ENCODE peak calls at places on chromosomes 13 and 19, in seven cellular contexts. W is HepG2, S is HCT116, I is H1, D is K562, M is SK-N-SH, U is GM12878. N is an unnamed sample.

GRCh38 chr13:63107163-63107935 is 1691.7 kb upstream of the PCDH20 start:
- DNase-seq in W (no peak), S (no peak), I (no peak), D (no peak), M (no peak), U (no peak), N (no peak)

GRCh38 chr13:73325351-73326214 is 266.8 kb downstream of the KLF5 start:
- DNase-seq in W (peak), S (no peak), I (no peak), D (no peak), M (no peak), U (no peak), N (no peak)

GRCh38 chr13:46339035-46339666 is 47.9 kb downstream of the RUBCNL start:
- DNase-seq in W (no peak), S (no peak), I (no peak), D (no peak), M (no peak), U (peak), N (no peak)

GRCh38 chr13:65535360-65535759 is 1694.8 kb downstream of the PCDH9 start:
- DNase-seq in W (no peak), S (no peak), I (no peak), D (no peak), M (no peak), U (no peak), N (no peak)

GRCh38 chr19:50203281-50204080 is at the start of gene MYH14:
- DNase-seq in W (peak), S (peak), I (peak), D (peak), M (peak), U (no peak), N (peak)

GRCh38 chr19:48696353-48697010 is 711 bp downstream of the FUT2 start:
- DNase-seq in W (no peak), S (no peak), I (no peak), D (no peak), M (no peak), U (no peak), N (no peak)

GRCh38 chr19:610071-610800 is 20.6 kb downstream of the HCN2 start:
- DNase-seq in W (no peak), S (no peak), I (no peak), D (no peak), M (no peak), U (no peak), N (no peak)

GRCh38 chr19:46605356-46605821 is 4.3 kb downstream of the CALM3 start:
- DNase-seq in W (no peak), S (no peak), I (no peak), D (no peak), M (peak), U (no peak), N (no peak)

GRCh38 chr13:29543230-29544215 is 52.0 kb downstream of the SLC7A1 start:
- DNase-seq in W (peak), S (no peak), I (peak), D (peak), M (no peak), U (peak), N (no peak)

GRCh38 chr19:49684251-49684982 is 5.0 kb upstream of the ADM5 start:
- DNase-seq in W (no peak), S (no peak), I (no peak), D (no peak), M (peak), U (no peak), N (no peak)

GRCh38 chr13:84668637-84669036 is 786.4 kb upstream of the SLITRK1 start:
- DNase-seq in W (no peak), S (no peak), I (no peak), D (no peak), M (no peak), U (no peak), N (no peak)

GRCh38 chr13:65090191-65090590 is 2139.9 kb downstream of the PCDH9 start:
- DNase-seq in W (no peak), S (no peak), I (no peak), D (no peak), M (no peak), U (no peak), N (no peak)

GRCh38 chr19:10112895-10113591 is 1.6 kb downstream of the P2RY11 start:
- DNase-seq in W (peak), S (no peak), I (no peak), D (peak), M (peak), U (no peak), N (no peak)

GRCh38 chr19:12952488-12953455 is 4.3 kb downstream of the GADD45GIP1 start:
- DNase-seq in W (no peak), S (no peak), I (no peak), D (no peak), M (peak), U (no peak), N (no peak)

GRCh38 chr13:49098198-49098597 is 121.9 kb upstream of the MLNR start:
- DNase-seq in W (no peak), S (peak), I (no peak), D (no peak), M (peak), U (no peak), N (no peak)

GRCh38 chr19:6023085-6023682 is 45.2 kb upstream of the RANBP3 start:
- DNase-seq in W (no peak), S (no peak), I (no peak), D (no peak), M (peak), U (no peak), N (no peak)

GRCh38 chr13:19860884-19861655 is 2.4 kb downstream of the ZMYM5 start:
- DNase-seq in W (peak), S (peak), I (no peak), D (no peak), M (no peak), U (no peak), N (peak)

GRCh38 chr19:54129617-54129996 is 8.0 kb upstream of the CNOT3 start:
- DNase-seq in W (no peak), S (no peak), I (no peak), D (no peak), M (no peak), U (no peak), N (no peak)

GRCh38 chr13:113457510-113457909 is 4.2 kb upstream of the ADPRHL1 start:
- DNase-seq in W (no peak), S (no peak), I (no peak), D (no peak), M (no peak), U (no peak), N (no peak)

GRCh38 chr13:113454936-113455335 is 1.6 kb upstream of the ADPRHL1 start:
- DNase-seq in W (no peak), S (no peak), I (no peak), D (no peak), M (no peak), U (no peak), N (no peak)

GRCh38 chr13:113456116-113456702 is 2.9 kb upstream of the ADPRHL1 start:
- DNase-seq in W (no peak), S (no peak), I (no peak), D (no peak), M (no peak), U (no peak), N (no peak)

GRCh38 chr13:113453962-113454361 is 674 bp upstream of the ADPRHL1 start:
- DNase-seq in W (no peak), S (no peak), I (no peak), D (no peak), M (peak), U (no peak), N (no peak)

GRCh38 chr13:113455384-113455783 is 2.1 kb upstream of the ADPRHL1 start:
- DNase-seq in W (no peak), S (no peak), I (no peak), D (no peak), M (no peak), U (no peak), N (no peak)
- TF ChIP-seq YY1 in W (no peak), S (no peak), I (no peak), D (no peak), M (no peak), U (no peak), N (no peak)

GRCh38 chr19:19224852-19225494 is 13.2 kb downstream of the NCAN start:
- DNase-seq in W (peak), S (peak), I (peak), D (peak), M (no peak), U (no peak), N (peak)
- TF ChIP-seq YY1 in W (no peak), S (peak), I (no peak), D (peak), M (no peak), U (no peak), N (no peak)

DNA sequence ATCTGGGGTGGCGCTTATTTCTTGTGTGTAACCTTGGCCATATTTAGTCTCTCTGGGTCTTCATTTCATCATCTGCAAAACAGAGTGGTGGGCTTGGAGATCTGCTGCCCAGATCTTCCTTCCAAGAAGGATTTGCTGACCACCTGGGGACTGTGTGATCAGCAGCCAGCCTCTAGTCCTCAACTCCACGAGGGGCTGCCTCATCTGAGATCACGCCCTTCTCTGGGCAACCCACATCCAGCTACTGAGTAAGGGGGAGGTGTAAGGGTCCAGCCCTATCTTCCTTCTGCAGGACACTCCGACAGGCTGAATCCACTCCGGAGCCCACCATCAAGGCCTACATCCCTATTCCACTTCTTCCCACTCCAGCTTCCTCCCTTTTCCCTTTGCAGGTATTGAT is 57.9 kb downstream of the CHST8 start:
- DNase-seq in W (no peak), S (no peak), I (no peak), D (no peak), M (no peak), U (no peak), N (no peak)
- TF ChIP-seq YY1 in W (no peak), S (no peak), I (no peak), D (no peak), M (no peak), U (no peak), N (no peak)

DNA sequence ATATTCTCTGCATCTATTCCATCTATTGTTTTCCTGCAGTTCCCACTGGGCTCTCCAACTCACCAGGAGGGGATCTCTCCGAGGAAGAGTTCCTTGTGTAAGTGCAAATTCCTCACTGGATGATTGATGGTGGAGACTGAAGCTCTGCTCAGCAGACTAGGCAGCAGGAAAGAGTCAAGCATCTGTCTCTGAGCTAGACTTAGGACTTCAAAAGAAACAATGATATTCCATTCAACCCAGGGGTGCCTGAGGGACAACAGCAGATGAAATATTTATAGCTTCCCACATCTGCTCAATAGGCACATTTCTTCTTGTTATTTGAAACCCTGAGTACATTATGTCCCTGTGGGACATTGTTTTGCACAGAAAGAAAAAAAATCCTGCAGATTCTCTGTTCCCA is at the start of the genes OR7A5 and OR7C1:
- DNase-seq in W (no peak), S (no peak), I (no peak), D (no peak), M (no peak), U (no peak), N (no peak)
- TF ChIP-seq YY1 in W (no peak), S (no peak), I (no peak), D (no peak), M (no peak), U (no peak), N (no peak)

DNA sequence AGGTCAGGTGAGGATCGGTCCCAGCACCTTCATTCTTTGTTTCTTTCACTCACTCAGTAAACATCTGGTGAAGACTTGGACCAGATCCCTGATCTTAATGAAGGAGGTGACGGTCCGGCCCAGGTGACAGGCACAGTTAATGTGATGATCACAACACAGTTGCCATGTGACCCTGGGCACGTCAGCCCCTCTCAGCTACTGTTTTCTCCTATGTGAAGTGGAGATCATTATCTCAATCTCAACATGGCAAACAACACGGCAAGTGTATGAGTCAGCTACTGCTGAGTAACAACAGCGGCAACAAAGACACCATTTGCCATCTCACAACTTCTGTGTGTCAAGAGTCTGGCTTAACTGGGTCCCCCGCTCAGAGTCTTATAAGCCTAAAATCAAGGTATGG is 74.6 kb downstream of the GNG7 start:
- DNase-seq in W (no peak), S (no peak), I (no peak), D (no peak), M (no peak), U (no peak), N (no peak)
- TF ChIP-seq YY1 in W (no peak), S (no peak), I (no peak), D (no peak), M (no peak), U (no peak), N (no peak)

GRCh38 chr19:8310342-8311055 is 2.3 kb upstream of the CD320 start:
- DNase-seq in W (no peak), S (no peak), I (no peak), D (no peak), M (no peak), U (no peak), N (no peak)

GRCh38 chr19:8307400-8307964 is 676 bp downstream of the CD320 start:
- DNase-seq in W (peak), S (no peak), I (no peak), D (peak), M (peak), U (no peak), N (no peak)

GRCh38 chr19:8307965-8308866 is at the start of gene CD320:
- DNase-seq in W (peak), S (peak), I (no peak), D (peak), M (peak), U (peak), N (peak)

GRCh38 chr19:8308891-8309291 is 733 bp upstream of the CD320 start:
- DNase-seq in W (no peak), S (no peak), I (no peak), D (no peak), M (no peak), U (no peak), N (no peak)

GRCh38 chr19:8311461-8312260 is 3.5 kb upstream of the CD320 start:
- DNase-seq in W (no peak), S (no peak), I (no peak), D (peak), M (no peak), U (no peak), N (no peak)
- TF ChIP-seq YY1 in W (no peak), S (no peak), I (no peak), D (no peak), M (no peak), U (no peak), N (no peak)

N was measured in NT2/D1.